ENCODE peak calls at places on chromosomes 5 and 9, in ten cellular contexts. One of them, this sample, is unnamed.

GRCh38 chr5:9892696-9893095 is 262.5 kb upstream of the TAS2R1 start:
- DNase-seq in uterus: no peak
- DNase-seq in tibial nerve: no peak
- DNase-seq in cardiac fibroblast: no peak
- DNase-seq in GM13977: no peak
- DNase-seq in heart left ventricle: no peak
- DNase-seq in Calu3: no peak
- DNase-seq in foreskin fibroblast: no peak
- DNase-seq in fibroblast of pulmonary artery: no peak
- DNase-seq in pancreas: no peak
- DNase-seq in this sample: no peak

GRCh38 chr5:176188085-176188484 is 50.1 kb upstream of the SIMC1 start:
- DNase-seq in uterus: no peak
- DNase-seq in tibial nerve: no peak
- DNase-seq in cardiac fibroblast: no peak
- DNase-seq in GM13977: peak
- DNase-seq in heart left ventricle: no peak
- DNase-seq in Calu3: no peak
- DNase-seq in foreskin fibroblast: no peak
- DNase-seq in fibroblast of pulmonary artery: no peak
- DNase-seq in pancreas: no peak
- DNase-seq in this sample: no peak

GRCh38 chr9:127050581-127050980 is 71.9 kb downstream of the ANGPTL2 start:
- DNase-seq in uterus: no peak
- DNase-seq in tibial nerve: no peak
- DNase-seq in cardiac fibroblast: no peak
- DNase-seq in GM13977: no peak
- DNase-seq in heart left ventricle: no peak
- DNase-seq in Calu3: no peak
- DNase-seq in foreskin fibroblast: no peak
- DNase-seq in fibroblast of pulmonary artery: no peak
- DNase-seq in pancreas: no peak
- DNase-seq in this sample: no peak

GRCh38 chr5:17238521-17239041 is 21.1 kb downstream of the BASP1 start:
- DNase-seq in uterus: no peak
- DNase-seq in tibial nerve: no peak
- DNase-seq in cardiac fibroblast: peak
- DNase-seq in GM13977: no peak
- DNase-seq in heart left ventricle: no peak
- DNase-seq in Calu3: no peak
- DNase-seq in foreskin fibroblast: peak
- DNase-seq in fibroblast of pulmonary artery: peak
- DNase-seq in pancreas: no peak
- DNase-seq in this sample: no peak

GRCh38 chr5:178090856-178091255 is 22.5 kb upstream of the N4BP3 start:
- DNase-seq in uterus: no peak
- DNase-seq in tibial nerve: no peak
- DNase-seq in cardiac fibroblast: no peak
- DNase-seq in GM13977: peak
- DNase-seq in heart left ventricle: no peak
- DNase-seq in Calu3: no peak
- DNase-seq in foreskin fibroblast: no peak
- DNase-seq in fibroblast of pulmonary artery: no peak
- DNase-seq in pancreas: no peak
- DNase-seq in this sample: no peak

GRCh38 chr5:155089649-155090048 is 76.1 kb downstream of the KIF4B start:
- DNase-seq in uterus: no peak
- DNase-seq in tibial nerve: no peak
- DNase-seq in cardiac fibroblast: peak
- DNase-seq in GM13977: no peak
- DNase-seq in heart left ventricle: no peak
- DNase-seq in Calu3: no peak
- DNase-seq in foreskin fibroblast: peak
- DNase-seq in fibroblast of pulmonary artery: peak
- DNase-seq in pancreas: no peak
- DNase-seq in this sample: no peak

GRCh38 chr5:111615054-111615453 is 102.7 kb upstream of the STARD4 start:
- DNase-seq in uterus: no peak
- DNase-seq in tibial nerve: no peak
- DNase-seq in cardiac fibroblast: no peak
- DNase-seq in GM13977: no peak
- DNase-seq in heart left ventricle: no peak
- DNase-seq in Calu3: no peak
- DNase-seq in foreskin fibroblast: no peak
- DNase-seq in fibroblast of pulmonary artery: no peak
- DNase-seq in pancreas: no peak
- DNase-seq in this sample: no peak

GRCh38 chr5:116395178-116395577 is 179.4 kb downstream of the SEMA6A start:
- DNase-seq in uterus: no peak
- DNase-seq in tibial nerve: no peak
- DNase-seq in cardiac fibroblast: no peak
- DNase-seq in GM13977: no peak
- DNase-seq in heart left ventricle: no peak
- DNase-seq in Calu3: no peak
- DNase-seq in foreskin fibroblast: no peak
- DNase-seq in fibroblast of pulmonary artery: no peak
- DNase-seq in pancreas: no peak
- DNase-seq in this sample: no peak

GRCh38 chr5:81748556-81748955 is 2.3 kb downstream of the SSBP2 start:
- DNase-seq in uterus: no peak
- DNase-seq in tibial nerve: no peak
- DNase-seq in cardiac fibroblast: no peak
- DNase-seq in GM13977: no peak
- DNase-seq in heart left ventricle: no peak
- DNase-seq in Calu3: no peak
- DNase-seq in foreskin fibroblast: no peak
- DNase-seq in fibroblast of pulmonary artery: no peak
- DNase-seq in pancreas: no peak
- DNase-seq in this sample: no peak

DNA sequence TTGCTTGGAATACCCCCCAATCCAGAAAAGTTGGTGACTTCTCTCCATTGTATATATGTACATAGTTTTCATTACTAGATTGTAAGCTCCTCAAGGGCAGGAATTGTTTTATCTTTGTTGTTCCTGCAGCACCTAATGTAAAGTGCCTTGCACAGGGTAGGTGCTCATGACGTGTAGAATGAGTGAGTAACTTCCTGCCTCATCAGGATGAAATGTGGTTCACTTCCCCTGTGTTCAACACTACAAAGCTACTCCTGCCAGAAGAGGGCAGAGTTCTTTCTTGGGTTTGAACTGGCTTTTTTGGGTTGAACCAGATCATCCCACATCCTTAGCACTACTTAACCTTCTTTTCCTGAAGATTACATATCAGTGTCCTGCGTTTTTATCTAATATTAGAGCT is 23.9 kb downstream of the GTF3C4 start:
- DNase-seq in uterus: no peak
- DNase-seq in tibial nerve: no peak
- DNase-seq in cardiac fibroblast: peak
- DNase-seq in GM13977: no peak
- DNase-seq in heart left ventricle: no peak
- DNase-seq in Calu3: no peak
- DNase-seq in foreskin fibroblast: peak
- DNase-seq in fibroblast of pulmonary artery: peak
- DNase-seq in pancreas: no peak
- DNase-seq in this sample: no peak
- TF ChIP-seq CTCF in uterus: no peak
- TF ChIP-seq CTCF in tibial nerve: no peak
- TF ChIP-seq CTCF in cardiac fibroblast: peak
- TF ChIP-seq CTCF in GM13977: no peak
- TF ChIP-seq CTCF in heart left ventricle: peak
- TF ChIP-seq CTCF in Calu3: no peak
- TF ChIP-seq CTCF in foreskin fibroblast: no peak
- TF ChIP-seq CTCF in fibroblast of pulmonary artery: peak
- TF ChIP-seq CTCF in pancreas: no peak
- TF ChIP-seq CTCF in this sample: no peak

GRCh38 chr9:133132174-133132573 is 11.1 kb upstream of the RALGDS start:
- DNase-seq in uterus: no peak
- DNase-seq in tibial nerve: no peak
- DNase-seq in cardiac fibroblast: no peak
- DNase-seq in GM13977: no peak
- DNase-seq in heart left ventricle: no peak
- DNase-seq in Calu3: no peak
- DNase-seq in foreskin fibroblast: no peak
- DNase-seq in fibroblast of pulmonary artery: no peak
- DNase-seq in pancreas: no peak
- DNase-seq in this sample: no peak

GRCh38 chr9:133135193-133135745 is 14.2 kb upstream of the RALGDS start:
- DNase-seq in uterus: peak
- DNase-seq in tibial nerve: no peak
- DNase-seq in cardiac fibroblast: peak
- DNase-seq in GM13977: no peak
- DNase-seq in heart left ventricle: peak
- DNase-seq in Calu3: peak
- DNase-seq in foreskin fibroblast: peak
- DNase-seq in fibroblast of pulmonary artery: peak
- DNase-seq in pancreas: peak
- DNase-seq in this sample: peak

GRCh38 chr9:133134419-133135190 is 13.6 kb upstream of the RALGDS start:
- DNase-seq in uterus: no peak
- DNase-seq in tibial nerve: no peak
- DNase-seq in cardiac fibroblast: no peak
- DNase-seq in GM13977: no peak
- DNase-seq in heart left ventricle: no peak
- DNase-seq in Calu3: no peak
- DNase-seq in foreskin fibroblast: no peak
- DNase-seq in fibroblast of pulmonary artery: no peak
- DNase-seq in pancreas: no peak
- DNase-seq in this sample: no peak

GRCh38 chr9:133131506-133131905 is 10.5 kb upstream of the RALGDS start:
- DNase-seq in uterus: no peak
- DNase-seq in tibial nerve: no peak
- DNase-seq in cardiac fibroblast: peak
- DNase-seq in GM13977: no peak
- DNase-seq in heart left ventricle: no peak
- DNase-seq in Calu3: no peak
- DNase-seq in foreskin fibroblast: no peak
- DNase-seq in fibroblast of pulmonary artery: no peak
- DNase-seq in pancreas: no peak
- DNase-seq in this sample: no peak

GRCh38 chr9:133133680-133134418 is 12.8 kb upstream of the RALGDS start:
- DNase-seq in uterus: peak
- DNase-seq in tibial nerve: peak
- DNase-seq in cardiac fibroblast: peak
- DNase-seq in GM13977: peak
- DNase-seq in heart left ventricle: peak
- DNase-seq in Calu3: peak
- DNase-seq in foreskin fibroblast: peak
- DNase-seq in fibroblast of pulmonary artery: peak
- DNase-seq in pancreas: peak
- DNase-seq in this sample: peak
- TF ChIP-seq CTCF in uterus: peak
- TF ChIP-seq CTCF in tibial nerve: no peak
- TF ChIP-seq CTCF in cardiac fibroblast: no peak
- TF ChIP-seq CTCF in GM13977: no peak
- TF ChIP-seq CTCF in heart left ventricle: no peak
- TF ChIP-seq CTCF in Calu3: no peak
- TF ChIP-seq CTCF in foreskin fibroblast: no peak
- TF ChIP-seq CTCF in fibroblast of pulmonary artery: no peak
- TF ChIP-seq CTCF in pancreas: no peak
- TF ChIP-seq CTCF in this sample: no peak

DNA sequence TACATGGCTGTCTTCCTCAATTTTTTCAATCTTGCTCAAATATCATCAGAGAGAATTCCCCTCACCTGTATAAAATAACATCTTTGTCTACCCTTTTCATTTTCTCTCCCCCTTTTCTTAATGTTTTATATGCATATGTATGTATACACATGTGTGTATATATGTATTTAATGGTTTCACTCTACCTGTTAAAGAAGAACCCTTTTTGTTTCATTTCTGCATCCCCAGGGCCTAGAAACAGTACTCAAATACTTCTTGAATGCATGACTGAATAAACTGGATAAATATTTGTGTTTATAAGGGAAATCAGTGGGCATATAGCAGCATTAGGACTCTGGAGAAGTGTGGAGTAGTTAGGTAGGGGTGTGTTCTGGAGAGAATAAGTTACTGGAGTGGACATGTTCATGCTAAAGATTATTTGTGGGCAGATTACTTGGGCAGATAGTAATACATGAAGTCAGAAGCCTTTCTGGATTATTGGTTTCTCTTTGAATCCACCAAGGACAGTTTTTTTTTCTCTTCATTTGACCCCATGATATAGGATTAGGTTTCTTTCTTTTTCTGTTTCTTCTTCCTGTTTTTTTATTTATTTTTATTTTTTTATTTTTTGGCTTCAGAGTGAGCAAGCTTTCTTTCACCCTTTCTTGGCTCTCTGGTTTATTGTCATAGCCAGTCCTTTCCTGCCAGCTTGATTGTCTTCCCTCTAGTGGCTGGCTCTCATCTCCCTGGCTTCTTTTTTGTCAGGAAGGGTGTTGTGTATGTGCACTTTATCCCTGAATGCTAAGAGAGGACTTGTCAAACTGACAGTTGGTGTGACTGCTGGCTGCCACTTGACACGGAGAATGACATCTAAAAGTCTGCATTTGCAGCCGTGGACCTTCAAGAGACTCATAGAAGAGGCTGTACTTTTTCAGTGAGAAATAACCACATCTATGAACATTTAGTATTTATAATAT is 89.3 kb downstream of the ZCCHC7 start:
- DNase-seq in uterus: no peak
- DNase-seq in tibial nerve: no peak
- DNase-seq in cardiac fibroblast: peak
- DNase-seq in GM13977: no peak
- DNase-seq in heart left ventricle: no peak
- DNase-seq in Calu3: no peak
- DNase-seq in foreskin fibroblast: peak
- DNase-seq in fibroblast of pulmonary artery: no peak
- DNase-seq in pancreas: no peak
- DNase-seq in this sample: no peak
- TF ChIP-seq CTCF in uterus: no peak
- TF ChIP-seq CTCF in tibial nerve: no peak
- TF ChIP-seq CTCF in cardiac fibroblast: peak
- TF ChIP-seq CTCF in GM13977: peak
- TF ChIP-seq CTCF in heart left ventricle: no peak
- TF ChIP-seq CTCF in Calu3: no peak
- TF ChIP-seq CTCF in foreskin fibroblast: peak
- TF ChIP-seq CTCF in fibroblast of pulmonary artery: peak
- TF ChIP-seq CTCF in pancreas: no peak
- TF ChIP-seq CTCF in this sample: no peak

DNA sequence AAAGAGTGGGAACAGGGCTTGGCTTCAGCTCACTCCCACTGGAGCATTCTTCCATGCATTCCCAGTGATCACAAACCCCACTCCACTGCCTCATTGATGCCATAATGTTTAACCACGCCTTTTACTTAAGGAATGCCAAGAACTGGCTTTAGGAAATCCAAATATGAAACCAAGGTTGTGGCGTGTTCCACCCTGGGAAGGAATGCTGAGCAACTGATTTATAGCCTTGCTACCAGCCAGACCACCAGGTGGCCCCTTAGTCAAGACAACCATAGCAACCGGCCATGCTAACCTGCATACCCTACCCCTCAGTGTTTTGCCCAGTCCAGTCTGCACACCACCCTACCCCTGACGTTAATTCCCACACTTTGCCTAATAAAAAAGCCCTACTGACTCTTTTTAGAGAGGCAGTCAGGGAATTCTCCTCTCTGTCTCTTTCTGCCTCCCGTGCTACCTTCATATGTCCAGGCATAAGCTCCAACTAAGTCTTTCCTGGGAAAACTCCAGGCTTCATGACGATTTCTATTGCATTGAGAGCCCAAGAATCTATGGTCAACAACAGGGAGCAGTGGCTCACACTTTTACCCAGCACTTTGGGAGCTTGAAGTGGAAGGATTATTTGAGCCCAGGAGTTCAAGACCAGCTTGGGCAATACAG is 27.0 kb upstream of the PRRC2B start:
- DNase-seq in uterus: no peak
- DNase-seq in tibial nerve: no peak
- DNase-seq in cardiac fibroblast: peak
- DNase-seq in GM13977: no peak
- DNase-seq in heart left ventricle: peak
- DNase-seq in Calu3: peak
- DNase-seq in foreskin fibroblast: peak
- DNase-seq in fibroblast of pulmonary artery: peak
- DNase-seq in pancreas: no peak
- DNase-seq in this sample: no peak
- TF ChIP-seq CTCF in uterus: no peak
- TF ChIP-seq CTCF in tibial nerve: peak
- TF ChIP-seq CTCF in cardiac fibroblast: peak
- TF ChIP-seq CTCF in GM13977: peak
- TF ChIP-seq CTCF in heart left ventricle: peak
- TF ChIP-seq CTCF in Calu3: no peak
- TF ChIP-seq CTCF in foreskin fibroblast: peak
- TF ChIP-seq CTCF in fibroblast of pulmonary artery: peak
- TF ChIP-seq CTCF in pancreas: no peak
- TF ChIP-seq CTCF in this sample: no peak